ENCODE peak calls at places on chromosome X, in five cellular contexts. One of them, this sample, is unnamed.

GRCh38 chrX:40176256-40176978 is 78.7 kb upstream of the BCOR start:
- DNase-seq in IMR-90: no peak
- DNase-seq in A549: peak; percentile 28
- DNase-seq in H1: peak; percentile 56
- DNase-seq in GM12878: no peak
- DNase-seq in this sample: no peak

GRCh38 chrX:56564182-56564885 is 907 bp downstream of the UBQLN2 start:
- DNase-seq in IMR-90: peak; percentile 49
- DNase-seq in A549: peak; percentile 18
- DNase-seq in GM12878: no peak
- DNase-seq in H1: peak; percentile 37
- DNase-seq in this sample: no peak

GRCh38 chrX:23389196-23389792 is 54.6 kb downstream of the PTCHD1 start:
- DNase-seq in H1: no peak
- DNase-seq in IMR-90: no peak
- DNase-seq in GM12878: no peak
- DNase-seq in A549: no peak
- DNase-seq in this sample: no peak

GRCh38 chrX:58025979-58026378 is 115.7 kb upstream of the ZXDA start:
- DNase-seq in IMR-90: peak; percentile 25
- DNase-seq in GM12878: no peak
- DNase-seq in A549: peak; percentile 44
- DNase-seq in H1: peak; percentile 24
- DNase-seq in this sample: peak; percentile 26

GRCh38 chrX:2664497-2664896 is 26.6 kb upstream of the CD99 start:
- DNase-seq in A549: no peak
- DNase-seq in IMR-90: peak; percentile 87
- DNase-seq in H1: no peak
- DNase-seq in GM12878: no peak
- DNase-seq in this sample: no peak

GRCh38 chrX:124343016-124343415 is 3.3 kb upstream of the SH2D1A start:
- DNase-seq in H1: no peak
- DNase-seq in IMR-90: no peak
- DNase-seq in A549: no peak
- DNase-seq in GM12878: no peak
- DNase-seq in this sample: no peak

GRCh38 chrX:46573331-46573895 is at the start of gene CHST7:
- DNase-seq in IMR-90: peak; percentile 52
- DNase-seq in H1: no peak
- DNase-seq in A549: peak; percentile 80
- DNase-seq in GM12878: no peak
- DNase-seq in this sample: peak; percentile 46

GRCh38 chrX:48831909-48832291 is 3.5 kb downstream of the PCSK1N start:
- DNase-seq in A549: no peak
- DNase-seq in IMR-90: no peak
- DNase-seq in GM12878: no peak
- DNase-seq in H1: peak; percentile 59
- DNase-seq in this sample: no peak

GRCh38 chrX:15468036-15468435 is 25.1 kb downstream of the PIR start:
- DNase-seq in IMR-90: peak; percentile 67
- DNase-seq in GM12878: no peak
- DNase-seq in A549: no peak
- DNase-seq in H1: no peak
- DNase-seq in this sample: no peak

GRCh38 chrX:97215166-97215565 is 331.5 kb downstream of the RPA4 start:
- DNase-seq in H1: no peak
- DNase-seq in IMR-90: peak; percentile 56
- DNase-seq in GM12878: no peak
- DNase-seq in A549: no peak
- DNase-seq in this sample: no peak

GRCh38 chrX:49106930-49107329 is 16.6 kb downstream of the GPKOW start:
- DNase-seq in A549: peak; percentile 62
- DNase-seq in H1: no peak
- DNase-seq in GM12878: no peak
- DNase-seq in IMR-90: peak; percentile 52
- DNase-seq in this sample: no peak

GRCh38 chrX:49303346-49303745 is at the start of gene GAGE10:
- DNase-seq in IMR-90: no peak
- DNase-seq in GM12878: no peak
- DNase-seq in H1: no peak
- DNase-seq in A549: no peak
- DNase-seq in this sample: no peak

GRCh38 chrX:107712231-107713204 is 63.1 kb downstream of the TSC22D3 start:
- DNase-seq in H1: no peak
- DNase-seq in GM12878: no peak
- DNase-seq in A549: no peak
- DNase-seq in IMR-90: peak; percentile 21
- DNase-seq in this sample: no peak

GRCh38 chrX:39973810-39974209 is 123.9 kb downstream of the BCOR start:
- DNase-seq in A549: no peak
- DNase-seq in H1: no peak
- DNase-seq in IMR-90: no peak
- DNase-seq in GM12878: no peak
- DNase-seq in this sample: no peak

GRCh38 chrX:109872021-109872730 is 130.7 kb upstream of the TMEM164 start:
- DNase-seq in A549: no peak
- DNase-seq in H1: no peak
- DNase-seq in GM12878: no peak
- DNase-seq in IMR-90: peak; percentile 83
- DNase-seq in this sample: no peak

GRCh38 chrX:41781500-41781899 is 57.5 kb downstream of the GPR82 start:
- DNase-seq in IMR-90: peak; percentile 56
- DNase-seq in A549: peak; percentile 53
- DNase-seq in H1: no peak
- DNase-seq in GM12878: no peak
- DNase-seq in this sample: peak; percentile 31

GRCh38 chrX:17154001-17154400 is 207.5 kb downstream of the REPS2 start:
- DNase-seq in H1: no peak
- DNase-seq in IMR-90: no peak
- DNase-seq in GM12878: no peak
- DNase-seq in A549: no peak
- DNase-seq in this sample: no peak

GRCh38 chrX:78322863-78323262 is 4.5 kb downstream of the CYSLTR1 start:
- DNase-seq in A549: no peak
- DNase-seq in H1: no peak
- DNase-seq in IMR-90: no peak
- DNase-seq in GM12878: no peak
- DNase-seq in this sample: no peak

GRCh38 chrX:9510366-9510765 is 45.5 kb downstream of the TBL1X start:
- DNase-seq in GM12878: no peak
- DNase-seq in IMR-90: no peak
- DNase-seq in A549: no peak
- DNase-seq in H1: no peak
- DNase-seq in this sample: no peak

GRCh38 chrX:11864171-11864570 is 106.1 kb downstream of the MSL3 start:
- DNase-seq in A549: no peak
- DNase-seq in H1: no peak
- DNase-seq in GM12878: no peak
- DNase-seq in IMR-90: no peak
- DNase-seq in this sample: no peak

GRCh38 chrX:36908801-36909403 is 99.3 kb upstream of the FAM47C start:
- DNase-seq in GM12878: peak; percentile 1
- DNase-seq in IMR-90: peak; percentile 29
- DNase-seq in H1: no peak
- DNase-seq in A549: peak; percentile 41
- DNase-seq in this sample: peak; percentile 4

GRCh38 chrX:45888518-45888917 is 656.7 kb downstream of the ZNF674 start:
- DNase-seq in A549: no peak
- DNase-seq in IMR-90: no peak
- DNase-seq in H1: no peak
- DNase-seq in GM12878: no peak
- DNase-seq in this sample: no peak

GRCh38 chrX:28756647-28757046 is 169.4 kb downstream of the IL1RAPL1 start:
- DNase-seq in A549: no peak
- DNase-seq in GM12878: no peak
- DNase-seq in IMR-90: peak; percentile 38
- DNase-seq in H1: no peak
- DNase-seq in this sample: no peak

GRCh38 chrX:102957751-102958150 is 20.7 kb downstream of the RAB40AL start:
- DNase-seq in A549: no peak
- DNase-seq in H1: no peak
- DNase-seq in IMR-90: peak; percentile 5
- DNase-seq in GM12878: no peak
- DNase-seq in this sample: no peak

GRCh38 chrX:44874481-44875184 is 1.6 kb downstream of the KDM6A start:
- DNase-seq in H1: no peak
- DNase-seq in IMR-90: peak; percentile 49
- DNase-seq in GM12878: no peak
- DNase-seq in A549: peak; percentile 50
- DNase-seq in this sample: no peak

DNA sequence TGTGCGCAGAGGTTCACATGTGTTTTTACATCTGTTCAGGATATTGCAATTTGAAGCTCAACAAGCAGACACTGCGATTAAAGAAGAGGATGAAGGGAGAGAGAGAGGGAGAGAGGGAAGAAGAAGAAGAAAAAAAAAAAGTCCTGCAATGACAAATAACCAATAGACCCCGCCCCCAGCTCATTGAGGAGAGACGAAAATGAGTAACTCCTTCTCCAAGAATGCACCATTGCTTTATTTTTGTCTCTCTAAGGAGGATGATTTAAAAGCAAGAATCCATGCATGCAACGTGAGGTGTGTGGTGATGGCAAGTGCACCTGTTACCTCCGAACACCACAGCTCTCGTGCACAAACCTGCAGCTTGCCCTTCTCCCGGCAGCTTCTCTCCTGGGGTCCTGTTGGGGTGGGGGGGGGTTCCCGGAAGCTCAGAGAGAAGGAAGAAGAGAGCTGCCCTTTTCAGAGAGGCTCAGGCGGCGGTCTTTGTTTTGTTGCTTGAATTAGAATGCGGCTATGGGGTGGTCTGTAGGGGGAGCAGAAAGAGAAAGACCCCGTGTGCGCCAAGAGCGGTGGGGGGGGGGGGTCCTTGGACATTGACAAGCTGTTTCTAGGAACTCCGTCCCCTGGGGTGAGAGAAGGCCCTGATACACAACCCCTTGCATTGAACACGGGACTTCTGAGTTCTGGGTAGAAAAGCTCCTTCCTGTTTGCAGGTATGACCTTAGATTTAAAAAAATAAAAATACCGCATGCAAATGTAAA is 100.7 kb downstream of the CRLF2 start:
- DNase-seq in H1: peak; percentile 54
- DNase-seq in IMR-90: no peak
- DNase-seq in A549: no peak
- DNase-seq in GM12878: no peak
- DNase-seq in this sample: no peak
- TF ChIP-seq CEBPB in H1: no peak
- TF ChIP-seq CEBPB in IMR-90: no peak
- TF ChIP-seq CEBPB in A549: no peak
- TF ChIP-seq CEBPB in GM12878: no peak
- TF ChIP-seq CEBPB in this sample: no peak

GRCh38 chrX:19630776-19631707 is 115.7 kb upstream of the MAP3K15 start:
- DNase-seq in H1: no peak
- DNase-seq in GM12878: no peak
- DNase-seq in A549: no peak
- DNase-seq in IMR-90: no peak
- DNase-seq in this sample: no peak
- TF ChIP-seq CEBPB in H1: no peak
- TF ChIP-seq CEBPB in GM12878: no peak
- TF ChIP-seq CEBPB in A549: no peak
- TF ChIP-seq CEBPB in IMR-90: no peak
- TF ChIP-seq CEBPB in this sample: no peak

GRCh38 chrX:130170752-130171445 is 863 bp upstream of the RAB33A start:
- DNase-seq in IMR-90: no peak
- DNase-seq in H1: peak; percentile 71
- DNase-seq in GM12878: peak; percentile 39
- DNase-seq in A549: peak; percentile 59
- DNase-seq in this sample: no peak
- TF ChIP-seq CEBPB in IMR-90: no peak
- TF ChIP-seq CEBPB in H1: no peak
- TF ChIP-seq CEBPB in GM12878: no peak
- TF ChIP-seq CEBPB in A549: no peak
- TF ChIP-seq CEBPB in this sample: no peak

GRCh38 chrX:100674705-100675104 is 30.7 kb downstream of the SRPX2 start:
- DNase-seq in IMR-90: no peak
- DNase-seq in A549: no peak
- DNase-seq in GM12878: no peak
- DNase-seq in H1: no peak
- DNase-seq in this sample: no peak
- TF ChIP-seq CEBPB in IMR-90: no peak
- TF ChIP-seq CEBPB in A549: no peak
- TF ChIP-seq CEBPB in GM12878: no peak
- TF ChIP-seq CEBPB in H1: no peak
- TF ChIP-seq CEBPB in this sample: no peak